ENCODE peak calls at places on chromosomes 7 and 10, in four cellular contexts. Z, A, K and P are unnamed samples.

GRCh38 chr7:80949449-80949848 is 30.6 kb upstream of the SEMA3C start:
- DNase-seq in Z (no peak), K (no peak), A (no peak), P (no peak)

GRCh38 chr7:155738652-155739537 is 73.4 kb downstream of the SHH start:
- DNase-seq in A (peak; percentile 74), K (peak; percentile 56), Z (no peak), P (peak; percentile 74)

GRCh38 chr10:75598998-75599397 is 167.6 kb downstream of the LRMDA start:
- DNase-seq in K (no peak), A (no peak), Z (no peak), P (no peak)

GRCh38 chr7:91082854-91083495 is 181.3 kb upstream of the FZD1 start:
- DNase-seq in Z (no peak), A (no peak), K (no peak), P (no peak)

GRCh38 chr7:37666026-37666780 is 17.4 kb upstream of the GPR141 start:
- DNase-seq in K (no peak), Z (no peak), A (no peak), P (no peak)

GRCh38 chr10:68790476-68790875 is 36.9 kb upstream of the STOX1 start:
- DNase-seq in Z (no peak), K (no peak), A (no peak), P (no peak)

GRCh38 chr7:42831051-42831952 is 80.6 kb downstream of the C7orf25 start:
- DNase-seq in Z (no peak), A (peak; percentile 5), K (no peak), P (peak; percentile 56)

GRCh38 chr10:16612148-16612742 is 90.6 kb upstream of the C1QL3 start:
- DNase-seq in K (no peak), Z (peak; percentile 44), A (peak; percentile 31), P (peak; percentile 37)

GRCh38 chr7:2939193-2939885 is 95.2 kb upstream of the GNA12 start:
- DNase-seq in K (no peak), Z (no peak), A (no peak), P (no peak)

GRCh38 chr7:56537477-56537876 is 421.3 kb upstream of the NUPR2 start:
- DNase-seq in A (no peak), K (no peak), Z (no peak), P (no peak)

GRCh38 chr10:62614389-62615157 is 189.9 kb upstream of the ADO start:
- DNase-seq in A (no peak), K (peak; percentile 82), Z (no peak), P (no peak)

GRCh38 chr10:125911990-125912389 is 15.6 kb downstream of the FANK1 start:
- DNase-seq in Z (no peak), K (no peak), A (peak; percentile 72), P (no peak)

GRCh38 chr7:82617156-82617555 is 173.6 kb upstream of the CACNA2D1 start:
- DNase-seq in K (no peak), A (no peak), Z (no peak), P (no peak)

GRCh38 chr7:150806863-150807262 is 6.3 kb downstream of the TMEM176A start:
- DNase-seq in K (no peak), Z (no peak), A (peak; percentile 11), P (no peak)

GRCh38 chr7:47491637-47492036 is 90.3 kb downstream of the TNS3 start:
- DNase-seq in Z (no peak), K (no peak), A (no peak), P (no peak)

GRCh38 chr10:8544057-8544380 is 489.5 kb downstream of the GATA3 start:
- DNase-seq in K (no peak), A (no peak), Z (no peak), P (no peak)
- TF ChIP-seq FOXK2 in K (no peak), A (no peak), Z (no peak), P (no peak)

GRCh38 chr7:84112771-84113170 is 81.8 kb downstream of the SEMA3A start:
- DNase-seq in A (no peak), K (no peak), Z (no peak), P (no peak)
- TF ChIP-seq FOXK2 in A (no peak), K (no peak), Z (no peak), P (no peak)

GRCh38 chr10:131689486-131689885 is 211.3 kb upstream of the PPP2R2D start:
- DNase-seq in A (no peak), Z (no peak), K (no peak), P (no peak)
- TF ChIP-seq FOXK2 in A (no peak), Z (no peak), K (no peak), P (no peak)

GRCh38 chr7:25815711-25816110 is 336.3 kb upstream of the NFE2L3 start:
- DNase-seq in Z (no peak), A (no peak), K (no peak), P (no peak)

GRCh38 chr7:25822823-25823222 is 329.2 kb upstream of the NFE2L3 start:
- DNase-seq in K (no peak), Z (no peak), A (no peak), P (no peak)

GRCh38 chr7:25823571-25823970 is 328.4 kb upstream of the NFE2L3 start:
- DNase-seq in K (no peak), Z (no peak), A (no peak), P (no peak)

GRCh38 chr7:25821225-25821624 is 330.8 kb upstream of the NFE2L3 start:
- DNase-seq in K (no peak), A (no peak), Z (no peak), P (no peak)

GRCh38 chr7:25820432-25821040 is 331.5 kb upstream of the NFE2L3 start:
- DNase-seq in A (no peak), K (no peak), Z (peak; percentile 37), P (peak; percentile 55)
- TF ChIP-seq FOXK2 in A (no peak), K (no peak), Z (no peak), P (no peak)

DNA sequence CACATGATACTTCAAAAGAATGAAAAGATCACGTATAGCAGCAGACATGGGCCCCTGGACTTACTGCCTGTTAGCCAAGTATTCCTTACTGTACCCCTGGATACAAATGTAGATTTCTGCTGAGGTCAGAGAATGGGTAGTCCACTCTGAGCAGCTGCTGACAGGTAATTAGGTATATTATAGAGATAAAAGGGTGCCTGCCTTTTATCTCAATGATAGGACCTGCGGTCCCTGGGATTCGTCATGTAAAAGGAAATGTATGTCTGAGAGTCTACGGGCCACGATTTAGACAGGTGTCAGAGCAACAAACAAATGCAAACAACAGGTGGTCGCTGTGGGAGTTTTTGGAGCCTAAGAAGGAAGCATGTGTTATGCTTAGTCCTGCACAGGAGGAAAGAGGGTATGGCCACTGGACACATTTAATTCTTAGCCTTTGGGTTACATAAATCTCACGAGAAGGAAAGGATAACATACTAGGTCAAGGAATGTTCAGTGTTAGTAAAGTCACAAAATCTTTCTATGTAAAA is 69.3 kb downstream of the VOPP1 start:
- DNase-seq in A (no peak), K (no peak), Z (no peak), P (no peak)
- TF ChIP-seq FOXK2 in A (no peak), K (no peak), Z (no peak), P (no peak)

GRCh38 chr7:129529643-129530042 is 27.3 kb downstream of the SMKR1 start:
- DNase-seq in Z (no peak), K (no peak), A (no peak), P (no peak)
- TF ChIP-seq FOXK2 in Z (no peak), K (no peak), A (no peak), P (no peak)

DNA sequence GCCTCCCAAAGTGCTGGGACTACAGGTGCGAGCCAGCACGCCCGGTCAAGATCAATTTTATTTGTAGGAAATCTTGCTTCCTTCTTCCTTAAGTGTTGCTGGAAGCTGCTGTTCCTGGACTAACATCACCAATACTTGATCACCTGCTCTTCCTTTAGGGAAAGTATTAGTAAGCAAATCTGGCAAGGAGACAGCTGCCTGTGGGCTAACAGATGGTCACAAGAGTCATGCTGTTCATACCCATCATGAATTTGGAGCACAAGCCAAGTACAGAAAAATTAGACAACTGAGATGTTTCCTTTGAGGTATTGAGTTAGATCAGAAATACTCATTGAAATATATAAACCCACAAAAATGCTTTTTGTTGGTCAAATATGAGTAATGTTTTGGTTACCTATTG is 27.9 kb downstream of the BAIAP2L1 start:
- DNase-seq in K (no peak), A (no peak), Z (no peak), P (no peak)
- TF ChIP-seq FOXK2 in K (no peak), A (no peak), Z (no peak), P (no peak)

GRCh38 chr7:124202546-124202945 is 169.7 kb upstream of the TMEM229A start:
- DNase-seq in A (no peak), K (no peak), Z (no peak), P (no peak)

GRCh38 chr7:124208642-124209041 is 175.8 kb upstream of the TMEM229A start:
- DNase-seq in A (no peak), K (no peak), Z (no peak), P (no peak)

GRCh38 chr7:124208173-124208572 is 175.3 kb upstream of the TMEM229A start:
- DNase-seq in K (no peak), A (no peak), Z (no peak), P (no peak)
- TF ChIP-seq FOXK2 in K (no peak), A (no peak), Z (no peak), P (no peak)

DNA sequence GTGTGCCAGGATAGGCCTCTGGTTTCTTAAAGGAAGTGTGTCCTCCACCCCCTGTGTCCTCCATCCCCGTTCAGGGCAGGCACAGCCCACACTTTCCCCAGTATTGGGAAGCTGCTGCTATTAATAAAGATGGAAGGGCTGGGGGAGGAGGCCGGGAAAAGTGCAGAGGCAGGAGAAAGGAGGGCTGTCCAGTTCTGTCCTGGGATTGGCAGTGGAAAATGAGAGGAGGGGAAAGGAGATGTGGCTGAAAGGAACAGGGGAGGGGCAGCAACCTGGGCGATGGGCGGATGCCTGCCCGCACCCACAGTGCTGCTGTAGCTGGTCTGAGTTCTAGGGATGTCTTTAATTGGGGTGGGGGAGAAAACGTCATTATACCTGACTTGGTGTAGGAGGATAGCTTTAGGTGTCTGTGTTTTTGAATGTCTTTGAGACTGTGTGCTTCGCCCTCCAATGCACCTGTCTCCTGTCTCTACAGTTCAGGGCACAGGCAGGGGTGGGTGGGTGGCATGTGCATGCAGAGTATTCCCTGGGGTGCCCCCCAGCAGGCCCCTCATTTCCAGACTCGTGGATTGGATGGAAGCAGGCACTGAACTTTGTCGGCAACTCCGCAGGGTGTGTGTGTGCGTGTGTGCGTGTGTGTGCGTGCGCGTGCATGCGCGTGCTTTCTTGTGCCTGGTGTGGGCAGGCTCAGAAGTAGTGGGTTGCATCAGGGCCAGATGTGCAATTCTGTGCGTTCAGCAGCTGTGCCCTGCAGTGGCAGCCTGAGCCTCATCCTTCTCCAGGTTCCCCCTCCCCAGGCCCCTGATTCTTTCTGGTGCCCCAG is 2.5 kb downstream of the TRIM8 start:
- DNase-seq in A (no peak), Z (no peak), K (no peak), P (no peak)
- TF ChIP-seq FOXK2 in A (no peak), Z (no peak), K (no peak), P (no peak)